ENCODE peak calls at places on chromosomes 2 and 18, in seven cellular contexts. Z is A549, W is K562, S is upper lobe of left lung, D is breast epithelium, K is AG04450, G is left ventricle myocardium inferior. U is an unnamed sample.

GRCh38 chr2:5467506-5467905 is 224.7 kb upstream of the SOX11 start:
- DNase-seq in Z (no peak), K (no peak), D (no peak), G (no peak), S (no peak), W (no peak), U (no peak)

GRCh38 chr2:134668821-134669220 is 50.0 kb downstream of the TMEM163 start:
- DNase-seq in K (no peak), W (no peak), G (no peak), S (peak), D (peak), Z (no peak), U (peak)

GRCh38 chr18:77112161-77112801 is 20.3 kb downstream of the MBP start:
- DNase-seq in Z (no peak), W (no peak), K (no peak), G (no peak), D (no peak), S (peak), U (no peak)

GRCh38 chr2:241720560-241720959 is 13.9 kb upstream of the D2HGDH start:
- DNase-seq in G (no peak), W (no peak), Z (no peak), S (no peak), K (no peak), D (no peak), U (no peak)

GRCh38 chr2:234290671-234291070 is 206.2 kb downstream of the ARL4C start:
- DNase-seq in Z (no peak), K (no peak), D (no peak), S (peak), W (no peak), G (no peak), U (peak)

GRCh38 chr2:221205103-221205502 is 367.0 kb downstream of the EPHA4 start:
- DNase-seq in G (no peak), D (no peak), Z (no peak), S (no peak), W (no peak), K (no peak), U (no peak)

GRCh38 chr18:63837556-63837955 is 49.9 kb upstream of the SERPINB2 start:
- DNase-seq in G (no peak), Z (no peak), S (no peak), K (no peak), D (no peak), W (no peak), U (no peak)

GRCh38 chr2:102313025-102313424 is 1.7 kb downstream of the IL1RL1 start:
- DNase-seq in W (no peak), K (peak), Z (no peak), S (no peak), G (no peak), D (no peak), U (no peak)

GRCh38 chr2:121804997-121805766 is 49.7 kb downstream of the TSN start:
- DNase-seq in G (no peak), D (no peak), K (no peak), Z (no peak), S (no peak), W (no peak), U (no peak)

GRCh38 chr2:28552045-28552823 is 56.4 kb downstream of the PLB1 start:
- DNase-seq in D (no peak), G (no peak), W (no peak), S (no peak), Z (no peak), K (no peak), U (no peak)

GRCh38 chr2:107467414-107467813 is 359.3 kb upstream of the RGPD4 start:
- DNase-seq in G (no peak), W (no peak), D (no peak), Z (no peak), K (no peak), S (no peak), U (no peak)

GRCh38 chr2:97863829-97864228 is 131.9 kb downstream of the TMEM131 start:
- DNase-seq in Z (no peak), G (no peak), S (no peak), W (no peak), D (no peak), K (no peak), U (no peak)

GRCh38 chr18:616380-616995 is 19.7 kb downstream of the CLUL1 start:
- DNase-seq in K (no peak), G (no peak), Z (peak), S (no peak), D (no peak), W (peak), U (peak)

GRCh38 chr18:55869547-55869946 is 281.6 kb upstream of the TCF4 start:
- DNase-seq in D (no peak), Z (no peak), K (no peak), W (no peak), S (no peak), G (no peak), U (no peak)

GRCh38 chr2:19272039-19272438 is 86.4 kb downstream of the OSR1 start:
- DNase-seq in Z (no peak), S (no peak), D (no peak), G (no peak), K (no peak), W (no peak), U (no peak)

GRCh38 chr2:60510713-60511112 is 42.7 kb downstream of the BCL11A start:
- DNase-seq in D (no peak), G (no peak), W (no peak), S (no peak), Z (no peak), K (no peak), U (no peak)

GRCh38 chr2:217434183-217434620 is 568.6 kb downstream of the TNS1 start:
- DNase-seq in Z (peak), D (peak), K (peak), S (peak), G (peak), W (peak), U (peak)

GRCh38 chr2:220930542-220931076 is 641.5 kb downstream of the EPHA4 start:
- DNase-seq in S (no peak), Z (no peak), K (peak), D (no peak), G (no peak), W (no peak), U (no peak)

GRCh38 chr18:42446195-42446594 is 491.2 kb downstream of the PIK3C3 start:
- DNase-seq in G (no peak), S (no peak), D (no peak), W (no peak), K (no peak), Z (no peak), U (no peak)

GRCh38 chr2:85096616-85097015 is 36.6 kb upstream of the TCF7L1 start:
- DNase-seq in K (no peak), Z (no peak), D (no peak), G (no peak), S (no peak), W (no peak), U (no peak)

GRCh38 chr18:33959609-33960008 is 265.1 kb downstream of the NOL4 start:
- DNase-seq in Z (no peak), K (no peak), D (no peak), S (no peak), G (no peak), W (no peak), U (no peak)

GRCh38 chr2:65411056-65411795 is 21.2 kb downstream of the SPRED2 start:
- DNase-seq in W (no peak), Z (no peak), G (no peak), K (no peak), S (no peak), D (no peak), U (no peak)

GRCh38 chr18:11963991-11964484 is 17.3 kb upstream of the IMPA2 start:
- DNase-seq in D (no peak), Z (peak), G (no peak), S (no peak), K (no peak), W (peak), U (no peak)

GRCh38 chr2:45167885-45168284 is 158.6 kb upstream of the SIX2 start:
- DNase-seq in W (no peak), S (no peak), K (no peak), Z (no peak), G (no peak), D (no peak), U (no peak)

GRCh38 chr2:146523218-146523617 is 1321.6 kb upstream of the ACVR2A start:
- DNase-seq in G (no peak), Z (no peak), D (no peak), W (no peak), S (no peak), K (no peak), U (no peak)

GRCh38 chr2:178553047-178553446 is 72.8 kb downstream of the PLEKHA3 start:
- DNase-seq in S (no peak), G (no peak), Z (peak), W (no peak), K (peak), D (no peak), U (no peak)

DNA sequence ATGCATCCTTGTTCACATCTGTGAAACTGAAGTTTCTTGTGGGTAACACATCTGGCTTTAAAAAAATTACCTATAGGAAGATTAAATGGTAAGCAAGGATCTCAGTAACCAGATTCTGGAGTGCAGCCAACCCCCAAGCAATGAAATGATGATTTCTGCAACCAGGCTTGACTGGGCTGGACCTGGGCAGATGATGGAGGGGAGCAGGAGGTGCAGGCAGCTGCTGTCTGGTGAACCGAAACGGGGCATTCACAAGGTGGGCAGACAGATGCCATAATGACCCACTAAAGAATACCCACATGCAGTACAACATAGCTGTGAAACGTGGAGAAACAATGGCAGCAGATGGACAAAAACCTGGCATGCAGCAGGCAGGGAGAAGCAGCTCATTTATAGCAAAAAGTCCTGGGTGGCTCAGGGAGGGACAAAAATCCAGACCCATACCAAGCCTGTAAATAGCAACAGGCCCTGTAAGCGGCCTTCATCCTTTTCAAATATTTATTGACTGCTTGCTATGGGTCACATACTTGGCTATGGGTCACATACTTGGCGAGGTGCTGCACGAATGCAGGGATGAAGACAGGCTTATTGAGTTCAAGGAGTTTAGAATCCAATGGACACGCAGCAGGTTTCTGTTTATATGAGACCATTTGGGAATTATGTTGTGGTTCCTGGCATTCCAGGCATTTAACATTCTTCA is 244.6 kb downstream of the HRH4 start:
- DNase-seq in Z (no peak), W (no peak), S (no peak), D (no peak), G (no peak), K (peak), U (no peak)
- H3K27ac ChIP-seq in Z (no peak), W (no peak), S (no peak), D (no peak), G (no peak), K (peak), U (no peak)

DNA sequence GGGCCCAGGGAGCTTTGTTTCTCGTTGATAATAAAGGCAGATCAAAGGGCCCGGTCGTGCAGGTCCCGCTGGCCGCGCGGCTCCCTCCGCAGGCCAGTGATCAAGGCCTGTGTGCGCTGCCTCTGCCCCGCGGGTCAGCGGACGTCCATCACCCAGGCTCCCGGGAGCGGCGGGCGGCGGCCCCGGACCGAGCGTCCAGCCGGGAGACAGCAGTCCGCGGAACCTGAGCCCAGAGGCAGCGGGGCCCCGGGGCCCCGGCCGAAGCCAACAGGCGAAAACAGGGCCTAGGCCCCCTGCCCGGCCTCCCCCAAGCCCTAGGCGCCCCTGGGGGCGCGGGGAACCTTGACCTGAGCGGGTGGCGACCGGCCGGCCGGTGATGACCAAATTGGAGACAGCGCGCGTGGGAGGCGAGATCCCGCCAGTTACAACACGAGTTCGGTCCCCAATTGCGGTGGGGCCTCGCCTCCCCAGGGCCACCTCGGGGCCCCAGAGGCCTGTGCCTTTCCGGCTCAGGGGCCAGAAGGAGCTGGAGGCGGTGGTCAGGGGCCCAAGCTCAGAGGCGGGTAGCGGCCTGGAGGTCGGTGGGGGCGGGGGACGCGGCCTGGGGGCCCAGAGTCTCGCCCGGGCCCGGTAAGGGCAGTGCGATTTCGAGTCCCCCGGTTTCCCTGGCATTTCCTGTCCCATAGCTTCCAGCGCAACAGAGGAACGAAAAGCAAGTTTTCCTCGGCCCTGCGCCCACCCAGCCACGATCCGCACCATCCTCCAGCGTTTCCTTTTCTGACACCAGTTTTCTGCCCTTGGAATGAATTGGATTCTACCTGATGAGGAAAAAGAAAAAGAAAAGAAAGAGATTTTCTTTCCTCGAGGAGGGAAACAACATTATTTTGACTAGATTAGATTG is 5.9 kb downstream of the SP9 start:
- DNase-seq in S (no peak), G (no peak), Z (peak), D (no peak), W (no peak), K (no peak), U (peak)
- H3K4me3 ChIP-seq in S (no peak), G (peak), Z (peak), D (no peak), W (no peak), K (no peak), U (no peak)

DNA sequence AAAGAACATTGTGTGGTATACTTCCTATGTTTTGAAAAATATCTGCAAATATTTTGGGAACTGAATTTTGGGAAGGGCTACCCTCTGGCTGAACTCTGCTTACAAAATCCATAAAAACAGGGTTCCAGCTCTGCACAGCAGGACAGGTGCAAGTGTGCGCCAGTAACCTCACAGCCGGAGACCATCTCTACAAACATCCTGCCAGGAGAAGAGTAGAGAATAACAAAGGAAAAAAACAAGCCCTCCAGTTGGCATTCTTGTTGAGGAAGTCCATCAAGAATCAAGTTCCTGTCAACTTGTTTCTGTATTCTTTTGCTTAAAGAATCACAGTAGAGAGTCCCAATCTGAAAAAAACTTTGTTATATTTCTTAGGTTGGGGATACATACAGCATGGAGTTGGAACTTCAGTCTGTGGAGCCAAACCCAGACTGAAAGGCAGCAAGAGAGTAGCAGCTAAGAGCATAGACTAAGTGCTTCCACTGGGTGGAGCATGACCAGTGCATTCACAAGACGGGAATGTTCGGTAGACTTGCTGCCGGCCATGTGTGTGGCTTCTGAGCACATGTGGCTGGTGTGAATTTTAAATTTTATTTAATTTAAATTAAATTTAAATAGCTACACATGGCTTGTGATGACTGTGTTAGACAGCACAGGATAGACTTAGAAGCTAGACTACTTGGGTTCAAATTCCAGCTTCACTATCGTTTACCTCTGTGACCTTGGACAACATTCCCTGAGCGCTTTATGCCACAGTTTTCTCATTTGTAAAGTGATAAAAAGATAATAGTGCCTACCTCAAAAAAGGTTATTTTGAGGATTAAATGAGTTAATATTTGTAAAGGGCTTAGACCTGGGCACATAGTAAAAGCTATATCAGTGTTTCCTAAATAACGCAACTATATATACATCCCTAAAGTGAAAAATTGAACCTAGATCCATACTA is 41.9 kb downstream of the SPTBN1 start:
- DNase-seq in K (no peak), D (no peak), S (no peak), Z (peak), W (peak), G (no peak), U (no peak)
- H3K27ac ChIP-seq in K (no peak), D (no peak), S (no peak), Z (no peak), W (no peak), G (peak), U (no peak)

DNA sequence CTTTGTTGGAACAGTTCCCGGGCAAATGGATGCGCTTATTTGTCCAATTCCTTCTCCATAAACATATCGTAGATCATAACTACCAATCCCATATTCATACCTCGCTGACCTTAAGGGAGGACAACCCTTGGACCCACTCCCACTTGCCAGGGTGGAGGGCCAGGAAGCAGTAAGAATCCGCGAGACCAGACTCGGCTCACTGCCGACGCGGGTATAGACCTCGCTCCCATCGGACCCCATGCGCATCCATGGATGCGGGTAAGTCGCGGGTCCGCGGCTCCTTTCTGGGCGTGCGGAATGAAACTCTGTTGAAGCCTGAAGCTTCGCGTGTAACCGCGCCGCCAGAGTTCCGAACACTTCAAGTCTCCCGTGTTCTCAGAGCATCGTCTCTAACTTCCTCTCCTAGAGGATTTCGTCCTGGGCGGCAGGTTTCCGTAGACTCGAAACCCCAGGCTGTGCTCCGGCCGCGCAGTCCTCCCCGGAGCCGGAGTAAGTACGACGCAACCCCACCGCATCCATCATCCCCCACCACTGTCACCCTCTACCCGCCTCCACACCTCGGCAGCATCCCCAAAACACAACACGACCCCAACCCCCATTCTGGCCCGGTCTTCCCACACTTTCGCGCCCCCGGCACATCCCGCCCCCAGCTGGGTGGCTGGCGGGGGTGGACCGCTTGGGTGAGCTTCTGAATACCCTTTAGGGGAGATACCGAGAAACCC is 1.0 kb downstream of the DSC3 start:
- DNase-seq in S (no peak), K (no peak), D (no peak), W (no peak), G (no peak), Z (no peak), U (no peak)
- H3K4me3 ChIP-seq in S (no peak), K (no peak), D (peak), W (no peak), G (peak), Z (no peak), U (no peak)

GRCh38 chr2:14303366-14304115 is 329.0 kb upstream of the LRATD1 start:
- DNase-seq in D (no peak), K (no peak), S (no peak), Z (no peak), G (no peak), W (no peak), U (no peak)
- H3K27ac ChIP-seq in D (no peak), K (no peak), S (no peak), Z (no peak), G (no peak), W (no peak), U (no peak)

GRCh38 chr2:206572725-206573124 is 69.6 kb upstream of the FAM237A start:
- DNase-seq in G (no peak), D (no peak), Z (no peak), W (no peak), K (no peak), S (no peak), U (no peak)

GRCh38 chr2:206565666-206566065 is 76.6 kb upstream of the FAM237A start:
- DNase-seq in G (no peak), D (no peak), Z (no peak), S (no peak), K (no peak), W (no peak), U (no peak)

GRCh38 chr2:206573793-206574192 is 68.5 kb upstream of the FAM237A start:
- DNase-seq in S (no peak), K (no peak), Z (no peak), D (no peak), G (no peak), W (no peak), U (no peak)

GRCh38 chr2:206570199-206570598 is 72.1 kb upstream of the FAM237A start:
- DNase-seq in W (no peak), K (no peak), D (no peak), Z (no peak), G (no peak), S (no peak), U (no peak)
- H3K4me3 ChIP-seq in W (no peak), K (no peak), D (no peak), Z (no peak), G (no peak), S (no peak), U (no peak)

GRCh38 chr2:46877619-46878113 is 37.9 kb downstream of the MCFD2 start:
- DNase-seq in W (no peak), G (no peak), S (no peak), K (no peak), D (no peak), Z (no peak), U (no peak)

GRCh38 chr2:46876741-46877384 is 38.7 kb downstream of the MCFD2 start:
- DNase-seq in Z (peak), S (peak), W (peak), K (no peak), D (no peak), G (peak), U (no peak)

GRCh38 chr2:46879511-46879910 is 36.1 kb downstream of the MCFD2 start:
- DNase-seq in Z (no peak), K (no peak), G (no peak), S (no peak), W (no peak), D (no peak), U (no peak)

GRCh38 chr2:46878240-46878877 is 37.2 kb downstream of the MCFD2 start:
- DNase-seq in G (no peak), Z (no peak), S (no peak), K (no peak), D (no peak), W (no peak), U (no peak)

GRCh38 chr2:46878886-46879285 is 36.7 kb downstream of the MCFD2 start:
- DNase-seq in S (no peak), Z (peak), G (peak), K (no peak), D (no peak), W (no peak), U (no peak)
- H3K27ac ChIP-seq in S (peak), Z (peak), G (peak), K (peak), D (peak), W (no peak), U (no peak)